ENCODE peak calls at places on chromosomes 12 and 14, in six cellular contexts. I, Q, L, F, C and O are unnamed samples.

GRCh38 chr12:50103767-50104321 is at the start of gene GPD1:
- DNase-seq in C (peak; percentile 76), Q (peak; percentile 65), F (no peak), I (peak; percentile 28), L (peak; percentile 19), O (no peak)

GRCh38 chr12:55972045-55972843 is 1.6 kb upstream of the RAB5B start:
- DNase-seq in Q (peak; percentile 90), C (no peak), F (no peak), L (peak; percentile 37), I (peak; percentile 84), O (peak; percentile 95)

GRCh38 chr14:24056800-24057184 is 5.0 kb downstream of the CARMIL3 start:
- DNase-seq in Q (no peak), L (no peak), I (no peak), F (no peak), C (no peak), O (no peak)

GRCh38 chr12:96083020-96083489 is 47.7 kb upstream of the LTA4H start:
- DNase-seq in C (no peak), F (no peak), Q (peak; percentile 54), I (peak; percentile 11), L (no peak), O (peak; percentile 12)

GRCh38 chr14:105537580-105538474 is 11.4 kb downstream of the TMEM121 start:
- DNase-seq in I (no peak), F (no peak), C (peak; percentile 52), L (no peak), Q (peak; percentile 13), O (peak; percentile 54)

GRCh38 chr12:66107451-66107915 is 23.1 kb downstream of the LLPH start:
- DNase-seq in C (peak; percentile 74), F (peak; percentile 92), I (peak; percentile 94), L (peak; percentile 92), Q (peak; percentile 97), O (peak; percentile 87)

GRCh38 chr12:4214912-4215861 is 58.4 kb upstream of the CCND2 start:
- DNase-seq in C (peak; percentile 20), F (no peak), Q (no peak), I (no peak), L (no peak), O (peak; percentile 8)

GRCh38 chr14:55645845-55646832 is 66.1 kb downstream of the KTN1 start:
- DNase-seq in I (no peak), F (no peak), Q (no peak), L (no peak), C (no peak), O (no peak)

GRCh38 chr12:91127296-91127695 is 16.0 kb upstream of the LUM start:
- DNase-seq in L (no peak), Q (no peak), C (no peak), F (no peak), I (peak; percentile 20), O (no peak)

GRCh38 chr12:50638482-50638880 is 125.4 kb upstream of the ATF1 start:
- DNase-seq in Q (no peak), L (no peak), I (no peak), F (no peak), C (no peak), O (no peak)

GRCh38 chr12:53180931-53181645 is 363 bp upstream of the CSAD start:
- DNase-seq in I (peak; percentile 71), F (peak; percentile 81), C (peak; percentile 79), L (peak; percentile 83), Q (peak; percentile 89), O (peak; percentile 47)

GRCh38 chr14:93857500-93857899 is 69.2 kb upstream of the PRIMA1 start:
- DNase-seq in L (no peak), C (peak; percentile 63), Q (peak; percentile 65), I (no peak), F (no peak), O (no peak)

GRCh38 chr12:39764944-39765560 is 145.4 kb upstream of the ABCD2 start:
- DNase-seq in I (peak; percentile 58), C (no peak), F (peak; percentile 5), Q (peak; percentile 31), L (peak; percentile 46), O (no peak)

GRCh38 chr12:113766880-113767878 is 198.9 kb downstream of the RBM19 start:
- DNase-seq in F (peak; percentile 58), C (peak; percentile 49), Q (peak; percentile 91), L (peak; percentile 80), I (peak; percentile 78), O (peak; percentile 75)

GRCh38 chr12:41869432-41869831 is 275.2 kb downstream of the GXYLT1 start:
- DNase-seq in I (no peak), C (no peak), L (no peak), Q (peak; percentile 16), F (no peak), O (no peak)

GRCh38 chr12:78331764-78332163 is 501.1 kb downstream of the NAV3 start:
- DNase-seq in I (no peak), F (peak; percentile 9), C (no peak), L (peak; percentile 4), Q (peak; percentile 22), O (no peak)

GRCh38 chr12:5123921-5124320 is 80.2 kb downstream of the KCNA5 start:
- DNase-seq in I (peak; percentile 72), C (no peak), F (no peak), Q (no peak), L (no peak), O (peak; percentile 7)

GRCh38 chr14:39108791-39109190 is 5.3 kb upstream of the GEMIN2 start:
- DNase-seq in L (no peak), F (no peak), Q (no peak), I (no peak), C (no peak), O (no peak)

GRCh38 chr14:95533391-95533821 is 1.4 kb upstream of the GLRX5 start:
- DNase-seq in F (no peak), C (no peak), Q (peak; percentile 44), I (peak; percentile 65), L (peak; percentile 86), O (peak; percentile 30)

GRCh38 chr14:70782361-70782760 is 27.0 kb downstream of the MAP3K9 start:
- DNase-seq in I (peak; percentile 35), C (no peak), L (peak; percentile 9), F (no peak), Q (no peak), O (peak; percentile 14)

GRCh38 chr14:54815016-54815415 is 87.6 kb downstream of the GCH1 start:
- DNase-seq in F (no peak), I (peak; percentile 20), C (no peak), L (no peak), Q (no peak), O (no peak)

GRCh38 chr12:4518106-4518728 is 20.5 kb upstream of the RAD51AP1 start:
- DNase-seq in L (peak; percentile 31), Q (no peak), I (peak; percentile 81), C (no peak), F (no peak), O (peak; percentile 26)

GRCh38 chr14:54490448-54490805 is 1.6 kb upstream of the GMFB start:
- DNase-seq in F (no peak), C (no peak), Q (peak; percentile 93), I (no peak), L (no peak), O (peak; percentile 80)

GRCh38 chr12:4802841-4803240 is 82.6 kb downstream of the GALNT8 start:
- DNase-seq in I (no peak), Q (no peak), L (no peak), C (no peak), F (no peak), O (no peak)

GRCh38 chr12:28089363-28089762 is 100.9 kb upstream of the CCDC91 start:
- DNase-seq in I (peak; percentile 37), F (no peak), Q (peak; percentile 50), L (peak; percentile 28), C (no peak), O (no peak)

GRCh38 chr14:102940729-102941362 is 18.4 kb downstream of the AMN start:
- DNase-seq in C (no peak), F (no peak), L (no peak), Q (no peak), I (no peak), O (no peak)

GRCh38 chr12:42143401-42144173 is 1.1 kb downstream of the GXYLT1 start:
- DNase-seq in Q (peak; percentile 5), C (no peak), I (peak; percentile 28), F (no peak), L (peak; percentile 48), O (peak; percentile 36)

GRCh38 chr14:26730929-26731618 is 133.2 kb upstream of the NOVA1 start:
- DNase-seq in Q (peak; percentile 67), F (peak; percentile 14), C (peak; percentile 63), I (peak; percentile 3), L (peak; percentile 33), O (no peak)

GRCh38 chr12:127304751-127305725 is 961.9 kb upstream of the TMEM132C start:
- DNase-seq in F (no peak), I (no peak), L (no peak), C (no peak), Q (peak; percentile 7), O (no peak)

GRCh38 chr12:34303091-34303870 is 281.0 kb downstream of the ALG10 start:
- DNase-seq in I (no peak), L (no peak), F (no peak), C (no peak), Q (no peak), O (no peak)

GRCh38 chr12:119176267-119177055 is 2.3 kb upstream of the HSPB8 start:
- DNase-seq in C (peak; percentile 64), I (peak; percentile 95), F (no peak), Q (peak; percentile 91), L (peak; percentile 95), O (peak; percentile 93)

DNA sequence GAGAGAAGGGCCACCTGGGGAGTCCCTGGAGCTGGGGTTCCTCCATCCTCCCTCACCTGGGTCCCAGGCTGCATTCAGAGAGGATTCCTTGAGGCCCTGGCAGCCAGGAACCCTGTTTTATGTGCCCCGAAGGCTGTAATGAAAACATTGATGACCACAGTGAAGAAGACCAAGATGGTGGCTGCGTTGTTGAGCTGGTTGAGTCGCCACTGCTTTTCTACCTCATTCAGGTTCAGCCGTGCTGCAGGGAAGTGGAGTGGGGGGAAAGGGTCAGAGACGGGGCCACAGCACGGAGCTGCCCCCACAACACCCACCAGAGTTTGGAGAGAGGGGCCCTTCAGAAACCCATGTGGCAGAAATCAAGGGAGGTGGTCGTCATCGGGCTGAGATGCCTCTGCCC is 98.1 kb downstream of the NINJ2 start:
- DNase-seq in L (no peak), Q (no peak), F (no peak), I (no peak), C (no peak), O (no peak)
- H4K8ac ChIP-seq in L (no peak overlapping the region), Q (no peak overlapping the region), F (no peak overlapping the region), I (no peak overlapping the region), C (no peak overlapping the region), O (no peak overlapping the region)

DNA sequence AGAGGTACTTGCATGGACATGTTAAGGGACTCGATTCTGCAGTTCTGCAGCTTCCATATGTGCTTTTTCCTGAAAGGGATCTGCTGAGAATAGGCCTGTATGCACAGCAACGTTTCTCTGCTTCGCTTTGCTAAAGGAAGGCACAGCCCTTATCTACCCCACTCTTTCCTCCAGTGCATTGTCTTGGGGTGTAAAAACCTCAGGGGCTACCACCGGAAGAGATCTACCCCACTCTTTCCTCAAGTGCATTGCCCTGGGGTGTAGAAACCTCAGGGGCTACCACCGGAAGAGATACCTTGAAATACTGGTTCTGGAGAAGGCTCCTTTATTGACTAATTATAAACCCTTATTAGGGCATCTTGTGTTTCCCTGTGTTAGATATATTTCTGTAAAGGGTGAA is 52.9 kb downstream of the SEL1L start:
- DNase-seq in C (no peak), Q (no peak), F (no peak), I (no peak), L (no peak), O (no peak)
- H2AK5ac ChIP-seq in C (no peak overlapping the region), Q (no peak overlapping the region), F (no peak overlapping the region), I (no peak overlapping the region), L (no peak overlapping the region), O (no peak overlapping the region)

GRCh38 chr12:31773223-31773750 is 44.5 kb upstream of the AMN1 start:
- DNase-seq in I (no peak), C (no peak), Q (peak; percentile 68), L (peak; percentile 55), F (no peak), O (no peak)
- H3K9ac ChIP-seq in I (no peak overlapping the region), C (no peak overlapping the region), Q (no peak overlapping the region), L (no peak overlapping the region), F (no peak overlapping the region), O (no peak overlapping the region)

GRCh38 chr14:75293920-75294648 is 15.5 kb downstream of the FOS start:
- DNase-seq in C (peak; percentile 98), Q (peak; percentile 99), F (peak; percentile 97), I (peak; percentile 95), L (peak; percentile 98), O (peak; percentile 100)
- H4K8ac ChIP-seq in C (no peak overlapping the region), Q (peak overlapping the region; percentile 87), F (no peak overlapping the region), I (peak overlapping the region; percentile 83), L (peak overlapping the region; percentile 92), O (peak overlapping the region; percentile 91)